ENCODE peak calls at places on chromosomes 5 and 9, in nine cellular contexts. D is memory B cell; H is stimulated activated naive CD8-positive, alpha-beta T cell treated with anti-CD3 and anti-CD28 coated beads, Interleukin-15, Interleukin-2, amounts not matched to agents 100 U/mL and 50 U/mL, for 24 hours; X is gastroesophageal sphincter; P is lower lobe of right lung; F is T-cell; W is heart right ventricle; M is activated naive CD8-positive, alpha-beta T cell treated with anti-CD3 and anti-CD28 coated beads, Interleukin-2, amount 10 ng/mL, durations not matched to agents 7 days and 5 days; C is left cardiac atrium. Y is an unnamed sample.

GRCh38 chr9:27368317-27368985 is 71.5 kb upstream of the EQTN start:
- ATAC-seq in D (no peak), H (no peak), X (peak), P (peak), F (no peak), W (peak), M (no peak), C (peak), Y (no peak)

GRCh38 chr9:121634329-121634784 is 17.1 kb upstream of the DAB2IP start:
- ATAC-seq in D (peak), H (peak), X (no peak), P (no peak), F (no peak), W (no peak), M (peak), C (no peak), Y (no peak)

GRCh38 chr5:100731768-100732167 is 171.3 kb downstream of the ST8SIA4 start:
- ATAC-seq in D (peak), H (no peak), X (no peak), P (no peak), F (peak), W (no peak), M (peak), C (no peak), Y (peak)

GRCh38 chr5:158998911-158999705 is 100.6 kb downstream of the EBF1 start:
- ATAC-seq in D (no peak), H (no peak), X (no peak), P (no peak), F (no peak), W (no peak), M (no peak), C (no peak), Y (no peak)

GRCh38 chr9:4070266-4070665 is 229.6 kb downstream of the GLIS3 start:
- ATAC-seq in D (no peak), H (no peak), X (no peak), P (peak), F (no peak), W (no peak), M (no peak), C (no peak), Y (no peak)

GRCh38 chr5:106545325-106545724 is 1125.4 kb downstream of the EFNA5 start:
- ATAC-seq in D (no peak), H (no peak), X (no peak), P (no peak), F (no peak), W (no peak), M (no peak), C (no peak), Y (no peak)

GRCh38 chr9:131960805-131961495 is 118.7 kb downstream of the MED27 start:
- ATAC-seq in D (no peak), H (no peak), X (no peak), P (no peak), F (no peak), W (no peak), M (no peak), C (no peak), Y (no peak)

GRCh38 chr9:120928720-120929389 is 2.3 kb upstream of the TRAF1 start:
- ATAC-seq in D (peak), H (peak), X (peak), P (peak), F (peak), W (peak), M (peak), C (peak), Y (peak)

GRCh38 chr9:106752581-106752980 is 110.4 kb upstream of the ZNF462 start:
- ATAC-seq in D (no peak), H (no peak), X (no peak), P (peak), F (no peak), W (peak), M (no peak), C (no peak), Y (no peak)

GRCh38 chr5:136034976-136035375 is 6.2 kb downstream of the TGFBI start:
- ATAC-seq in D (no peak), H (no peak), X (no peak), P (no peak), F (no peak), W (peak), M (no peak), C (peak), Y (no peak)

GRCh38 chr5:117982691-117983090 is 1005.7 kb downstream of the DTWD2 start:
- ATAC-seq in D (no peak), H (no peak), X (no peak), P (peak), F (no peak), W (no peak), M (no peak), C (no peak), Y (no peak)

GRCh38 chr9:130651221-130651620 is 13.2 kb upstream of the PRDM12 start:
- ATAC-seq in D (no peak), H (no peak), X (no peak), P (no peak), F (no peak), W (no peak), M (no peak), C (no peak), Y (no peak)

GRCh38 chr5:179801304-179802206 is 5.1 kb downstream of the MGAT4B start:
- ATAC-seq in D (peak), H (peak), X (peak), P (peak), F (peak), W (no peak), M (peak), C (peak), Y (peak)

GRCh38 chr5:152532714-152533113 is 127.6 kb upstream of the NMUR2 start:
- ATAC-seq in D (no peak), H (no peak), X (no peak), P (peak), F (no peak), W (no peak), M (no peak), C (peak), Y (no peak)

GRCh38 chr5:68189171-68189570 is 26.4 kb upstream of the PIK3R1 start:
- ATAC-seq in D (peak), H (no peak), X (no peak), P (no peak), F (no peak), W (no peak), M (no peak), C (no peak), Y (no peak)